ENCODE peak calls at places on chromosome 9, in six cellular contexts. One of them, this sample, is unnamed.

GRCh38 chr9:135888126-135888765 is 19.1 kb downstream of the CAMSAP1 start:
- DNase-seq in right lobe of liver: no peak
- DNase-seq in mesenchymal stem cell: no peak
- DNase-seq in body of pancreas: no peak
- DNase-seq in A549: no peak
- DNase-seq in mammary epithelial cell: no peak
- DNase-seq in this sample: no peak

GRCh38 chr9:133429641-133430161 is 7.5 kb downstream of the ADAMTS13 start:
- DNase-seq in right lobe of liver: no peak
- DNase-seq in mesenchymal stem cell: peak
- DNase-seq in body of pancreas: peak
- DNase-seq in A549: peak
- DNase-seq in mammary epithelial cell: no peak
- DNase-seq in this sample: peak

GRCh38 chr9:109467936-109468335 is 30.2 kb downstream of the PTPN3 start:
- DNase-seq in right lobe of liver: no peak
- DNase-seq in mesenchymal stem cell: no peak
- DNase-seq in body of pancreas: no peak
- DNase-seq in A549: no peak
- DNase-seq in mammary epithelial cell: peak
- DNase-seq in this sample: no peak

GRCh38 chr9:78021692-78022091 is 9.9 kb downstream of the GNAQ start:
- DNase-seq in right lobe of liver: no peak
- DNase-seq in mesenchymal stem cell: no peak
- DNase-seq in body of pancreas: no peak
- DNase-seq in A549: no peak
- DNase-seq in mammary epithelial cell: no peak
- DNase-seq in this sample: no peak

GRCh38 chr9:38068866-38069628 is at the start of gene SHB:
- DNase-seq in right lobe of liver: peak
- DNase-seq in mesenchymal stem cell: peak
- DNase-seq in body of pancreas: peak
- DNase-seq in A549: peak
- DNase-seq in mammary epithelial cell: peak
- DNase-seq in this sample: peak

GRCh38 chr9:37582548-37583157 is 6.5 kb upstream of the FBXO10 start:
- DNase-seq in right lobe of liver: no peak
- DNase-seq in mesenchymal stem cell: peak
- DNase-seq in body of pancreas: no peak
- DNase-seq in A549: peak
- DNase-seq in mammary epithelial cell: peak
- DNase-seq in this sample: peak

GRCh38 chr9:123401879-123402513 is 46.0 kb downstream of the CRB2 start:
- DNase-seq in right lobe of liver: no peak
- DNase-seq in mesenchymal stem cell: peak
- DNase-seq in body of pancreas: no peak
- DNase-seq in A549: peak
- DNase-seq in mammary epithelial cell: peak
- DNase-seq in this sample: peak

GRCh38 chr9:92986175-92987110 is 39.1 kb downstream of the FGD3 start:
- DNase-seq in right lobe of liver: no peak
- DNase-seq in mesenchymal stem cell: peak
- DNase-seq in body of pancreas: peak
- DNase-seq in A549: peak
- DNase-seq in mammary epithelial cell: no peak
- DNase-seq in this sample: no peak

GRCh38 chr9:17018001-17018491 is 116.8 kb upstream of the CNTLN start:
- DNase-seq in right lobe of liver: no peak
- DNase-seq in mesenchymal stem cell: no peak
- DNase-seq in body of pancreas: no peak
- DNase-seq in A549: no peak
- DNase-seq in mammary epithelial cell: no peak
- DNase-seq in this sample: peak

GRCh38 chr9:133202145-133202513 is 6.9 kb downstream of the OBP2B start:
- DNase-seq in right lobe of liver: no peak
- DNase-seq in mesenchymal stem cell: no peak
- DNase-seq in body of pancreas: no peak
- DNase-seq in A549: no peak
- DNase-seq in mammary epithelial cell: no peak
- DNase-seq in this sample: no peak

GRCh38 chr9:89528540-89528939 is 30.6 kb upstream of the SEMA4D start:
- DNase-seq in right lobe of liver: no peak
- DNase-seq in mesenchymal stem cell: peak
- DNase-seq in body of pancreas: peak
- DNase-seq in A549: peak
- DNase-seq in mammary epithelial cell: no peak
- DNase-seq in this sample: no peak

GRCh38 chr9:12699529-12699928 is 6.3 kb downstream of the TYRP1 start:
- DNase-seq in right lobe of liver: no peak
- DNase-seq in mesenchymal stem cell: peak
- DNase-seq in body of pancreas: no peak
- DNase-seq in A549: no peak
- DNase-seq in mammary epithelial cell: no peak
- DNase-seq in this sample: no peak

GRCh38 chr9:21964925-21965385 is 29.2 kb downstream of the CDKN2A start:
- DNase-seq in right lobe of liver: peak
- DNase-seq in mesenchymal stem cell: peak
- DNase-seq in body of pancreas: peak
- DNase-seq in A549: no peak
- DNase-seq in mammary epithelial cell: peak
- DNase-seq in this sample: no peak

GRCh38 chr9:124786881-124787573 is 10.1 kb downstream of the OLFML2A start:
- DNase-seq in right lobe of liver: no peak
- DNase-seq in mesenchymal stem cell: no peak
- DNase-seq in body of pancreas: no peak
- DNase-seq in A549: no peak
- DNase-seq in mammary epithelial cell: no peak
- DNase-seq in this sample: no peak

GRCh38 chr9:124266826-124267201 is 9.1 kb downstream of the NEK6 start:
- DNase-seq in right lobe of liver: no peak
- DNase-seq in mesenchymal stem cell: no peak
- DNase-seq in body of pancreas: no peak
- DNase-seq in A549: no peak
- DNase-seq in mammary epithelial cell: no peak
- DNase-seq in this sample: no peak

GRCh38 chr9:36914212-36914577 is 119.9 kb downstream of the PAX5 start:
- DNase-seq in right lobe of liver: no peak
- DNase-seq in mesenchymal stem cell: no peak
- DNase-seq in body of pancreas: no peak
- DNase-seq in A549: no peak
- DNase-seq in mammary epithelial cell: no peak
- DNase-seq in this sample: no peak

GRCh38 chr9:111069233-111069632 is 31.0 kb upstream of the LPAR1 start:
- DNase-seq in right lobe of liver: no peak
- DNase-seq in mesenchymal stem cell: no peak
- DNase-seq in body of pancreas: no peak
- DNase-seq in A549: no peak
- DNase-seq in mammary epithelial cell: no peak
- DNase-seq in this sample: no peak

GRCh38 chr9:79694676-79695400 is 123.1 kb downstream of the TLE4 start:
- DNase-seq in right lobe of liver: no peak
- DNase-seq in mesenchymal stem cell: peak
- DNase-seq in body of pancreas: no peak
- DNase-seq in A549: no peak
- DNase-seq in mammary epithelial cell: no peak
- DNase-seq in this sample: peak

GRCh38 chr9:567746-568305 is 273.7 kb upstream of the DMRT1 start:
- DNase-seq in right lobe of liver: no peak
- DNase-seq in mesenchymal stem cell: no peak
- DNase-seq in body of pancreas: no peak
- DNase-seq in A549: no peak
- DNase-seq in mammary epithelial cell: no peak
- DNase-seq in this sample: no peak
- H3K4me3 ChIP-seq in right lobe of liver: no peak
- H3K4me3 ChIP-seq in mesenchymal stem cell: no peak
- H3K4me3 ChIP-seq in body of pancreas: no peak
- H3K4me3 ChIP-seq in A549: no peak
- H3K4me3 ChIP-seq in mammary epithelial cell: no peak
- H3K4me3 ChIP-seq in this sample: no peak

DNA sequence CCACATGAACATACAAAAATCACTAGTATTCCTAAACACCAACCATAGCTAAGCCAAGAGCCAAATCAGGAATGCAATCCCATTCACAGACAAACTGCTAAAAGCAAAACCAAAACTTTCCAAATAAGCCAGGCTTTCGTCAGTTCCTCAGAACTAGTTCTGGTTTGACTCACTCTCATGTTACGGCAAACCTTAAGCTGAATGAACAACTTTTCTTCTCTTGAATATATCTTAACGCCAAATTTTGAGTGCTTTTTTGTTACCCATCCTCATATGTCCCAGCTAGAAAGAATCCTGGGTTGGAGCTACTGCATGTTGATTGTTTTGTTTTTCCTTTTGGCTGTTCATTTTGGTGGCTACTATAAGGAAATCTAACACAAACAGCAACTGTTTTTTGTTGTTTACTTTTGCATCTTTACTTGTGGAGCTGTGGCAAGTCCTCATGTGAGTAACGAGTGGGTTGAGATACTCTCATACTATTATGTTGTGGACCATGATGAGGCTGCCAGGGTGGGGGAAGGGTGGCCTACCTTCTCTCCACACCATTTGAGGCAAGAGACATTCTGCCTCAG is at the start of gene PDCD1LG2:
- DNase-seq in right lobe of liver: no peak
- DNase-seq in mesenchymal stem cell: peak
- DNase-seq in body of pancreas: no peak
- DNase-seq in A549: no peak
- DNase-seq in mammary epithelial cell: peak
- DNase-seq in this sample: peak
- H3K4me3 ChIP-seq in right lobe of liver: peak
- H3K4me3 ChIP-seq in mesenchymal stem cell: no peak
- H3K4me3 ChIP-seq in body of pancreas: no peak
- H3K4me3 ChIP-seq in A549: no peak
- H3K4me3 ChIP-seq in mammary epithelial cell: peak
- H3K4me3 ChIP-seq in this sample: peak

DNA sequence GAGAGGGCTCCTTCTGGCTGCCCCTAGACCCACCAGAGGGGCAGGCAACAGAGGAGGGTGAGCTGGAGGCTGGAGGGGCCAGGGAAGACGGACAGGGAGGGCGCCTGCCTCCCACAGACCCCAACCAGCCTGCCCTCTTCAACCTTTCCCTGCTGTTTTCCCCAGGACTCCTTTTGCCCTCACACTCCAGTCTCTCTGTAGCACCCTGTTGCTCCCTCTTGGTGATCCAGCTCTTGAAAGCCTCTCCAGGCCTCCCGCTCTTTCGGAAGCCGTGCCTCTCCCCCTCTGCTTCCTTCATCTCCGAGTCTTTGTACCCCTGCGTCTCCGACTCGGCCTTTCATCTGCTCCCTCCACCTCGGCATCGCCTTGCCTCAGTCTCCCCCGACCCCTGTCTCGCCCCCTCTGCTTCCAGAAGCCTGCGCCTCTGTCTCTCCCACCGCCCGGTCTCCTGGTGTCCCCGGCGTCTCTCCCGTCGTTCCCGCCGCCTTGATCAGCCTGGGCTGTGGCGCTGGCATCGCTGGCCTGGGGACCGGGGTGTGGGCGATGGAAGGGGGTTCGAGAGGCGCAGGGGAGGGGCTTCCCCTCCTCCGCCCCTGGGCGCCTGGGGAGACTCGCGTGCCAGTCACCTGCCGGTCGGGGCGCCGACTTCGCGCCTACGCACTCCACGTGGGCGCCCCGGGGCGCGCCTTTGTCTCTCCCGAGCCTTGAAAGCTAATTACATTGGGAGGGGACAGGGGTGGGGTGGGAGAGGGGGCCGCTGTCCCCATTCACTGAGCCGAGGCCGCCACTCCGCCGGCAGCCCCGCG is 5.3 kb upstream of the PRDM12 start:
- DNase-seq in right lobe of liver: no peak
- DNase-seq in mesenchymal stem cell: no peak
- DNase-seq in body of pancreas: no peak
- DNase-seq in A549: no peak
- DNase-seq in mammary epithelial cell: no peak
- DNase-seq in this sample: no peak
- H3K4me3 ChIP-seq in right lobe of liver: no peak
- H3K4me3 ChIP-seq in mesenchymal stem cell: no peak
- H3K4me3 ChIP-seq in body of pancreas: no peak
- H3K4me3 ChIP-seq in A549: no peak
- H3K4me3 ChIP-seq in mammary epithelial cell: no peak
- H3K4me3 ChIP-seq in this sample: no peak

DNA sequence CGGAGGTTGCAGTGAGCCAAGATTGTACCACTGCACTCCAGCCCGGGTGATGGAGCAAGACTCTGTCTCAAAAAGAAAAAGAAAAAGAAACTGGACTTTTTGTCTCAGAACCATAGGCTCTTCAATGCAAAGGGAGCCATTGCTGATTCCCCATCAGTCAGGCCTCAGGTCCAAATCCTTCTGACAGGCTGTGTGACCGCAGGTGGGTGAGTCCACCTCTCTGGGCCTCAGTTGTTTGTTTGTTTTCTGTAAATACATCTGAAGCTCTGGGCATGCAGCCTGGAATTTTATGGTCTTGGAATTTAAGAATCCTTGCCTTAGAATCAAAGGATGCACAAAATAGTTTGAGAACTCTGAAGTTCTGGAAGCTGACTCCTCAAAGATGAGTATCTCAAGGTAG is 21.1 kb upstream of the TOR2A start:
- DNase-seq in right lobe of liver: no peak
- DNase-seq in mesenchymal stem cell: no peak
- DNase-seq in body of pancreas: no peak
- DNase-seq in A549: no peak
- DNase-seq in mammary epithelial cell: no peak
- DNase-seq in this sample: no peak
- H3K4me3 ChIP-seq in right lobe of liver: no peak
- H3K4me3 ChIP-seq in mesenchymal stem cell: no peak
- H3K4me3 ChIP-seq in body of pancreas: no peak
- H3K4me3 ChIP-seq in A549: no peak
- H3K4me3 ChIP-seq in mammary epithelial cell: no peak
- H3K4me3 ChIP-seq in this sample: no peak

GRCh38 chr9:125929846-125930245 is 182.7 kb downstream of the PBX3 start:
- DNase-seq in right lobe of liver: no peak
- DNase-seq in mesenchymal stem cell: no peak
- DNase-seq in body of pancreas: no peak
- DNase-seq in A549: no peak
- DNase-seq in mammary epithelial cell: peak
- DNase-seq in this sample: no peak

GRCh38 chr9:125932012-125932411 is 184.8 kb downstream of the PBX3 start:
- DNase-seq in right lobe of liver: no peak
- DNase-seq in mesenchymal stem cell: peak
- DNase-seq in body of pancreas: peak
- DNase-seq in A549: peak
- DNase-seq in mammary epithelial cell: peak
- DNase-seq in this sample: peak

GRCh38 chr9:125931211-125931610 is 184.0 kb downstream of the PBX3 start:
- DNase-seq in right lobe of liver: no peak
- DNase-seq in mesenchymal stem cell: no peak
- DNase-seq in body of pancreas: no peak
- DNase-seq in A549: no peak
- DNase-seq in mammary epithelial cell: no peak
- DNase-seq in this sample: no peak

DNA sequence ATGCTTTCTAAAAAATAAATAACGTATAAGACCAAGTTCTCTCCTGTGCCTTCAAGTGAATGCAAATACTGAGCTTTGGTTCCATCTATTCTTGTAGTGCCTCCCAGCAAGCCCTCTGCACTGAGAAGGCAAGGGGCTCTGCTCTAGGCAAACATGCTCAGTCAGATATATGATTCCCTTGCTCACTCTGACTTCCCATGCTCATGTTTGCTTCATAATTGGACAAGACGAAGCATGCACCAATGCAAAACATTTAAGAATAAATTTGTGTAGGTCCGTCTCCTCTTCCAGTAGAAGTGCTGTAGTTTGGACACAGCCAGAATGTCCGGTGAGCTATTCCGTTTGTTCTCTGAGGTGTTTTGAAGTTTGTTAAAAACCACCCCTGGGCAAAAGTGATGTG is 185.9 kb downstream of the PBX3 start:
- DNase-seq in right lobe of liver: no peak
- DNase-seq in mesenchymal stem cell: no peak
- DNase-seq in body of pancreas: no peak
- DNase-seq in A549: no peak
- DNase-seq in mammary epithelial cell: no peak
- DNase-seq in this sample: no peak
- H3K4me3 ChIP-seq in right lobe of liver: no peak
- H3K4me3 ChIP-seq in mesenchymal stem cell: no peak
- H3K4me3 ChIP-seq in body of pancreas: no peak
- H3K4me3 ChIP-seq in A549: no peak
- H3K4me3 ChIP-seq in mammary epithelial cell: no peak
- H3K4me3 ChIP-seq in this sample: no peak